ENCODE peak calls at places on chromosome 22, in nine cellular contexts. Y, I, H, K, J, M, L, V and X are unnamed samples.

GRCh38 chr22:41178425-41178975 is 26.6 kb upstream of the L3MBTL2 start:
- DNase-seq in Y (no peak), I (no peak), H (no peak), K (no peak), J (no peak), M (no peak), L (no peak), V (no peak), X (no peak)

GRCh38 chr22:27065259-27065658 is 407.9 kb downstream of the MIAT start:
- DNase-seq in Y (no peak), I (no peak), H (no peak), K (no peak), J (no peak), M (no peak), L (no peak), V (no peak), X (no peak)

GRCh38 chr22:41659941-41660340 is 28.7 kb downstream of the SNU13 start:
- DNase-seq in Y (no peak), I (no peak), H (no peak), K (no peak), J (no peak), M (no peak), L (no peak), V (no peak), X (no peak)

GRCh38 chr22:35997438-35997837 is 31.2 kb downstream of the RBFOX2 start:
- DNase-seq in Y (no peak), I (no peak), H (peak; percentile 66), K (peak; percentile 83), J (no peak), M (no peak), L (no peak), V (no peak), X (no peak)

GRCh38 chr22:48373626-48374173 is 1454.0 kb downstream of the BRD1 start:
- DNase-seq in Y (peak; percentile 11), I (no peak), H (no peak), K (no peak), J (no peak), M (no peak), L (no peak), V (no peak), X (no peak)

GRCh38 chr22:42645938-42646568 is 3.1 kb downstream of the CYB5R3 start:
- DNase-seq in Y (no peak), I (no peak), H (no peak), K (no peak), J (no peak), M (no peak), L (no peak), V (no peak), X (no peak)

GRCh38 chr22:29987143-29987542 is 93.1 kb upstream of the HORMAD2 start:
- DNase-seq in Y (no peak), I (no peak), H (no peak), K (no peak), J (no peak), M (no peak), L (no peak), V (no peak), X (no peak)

GRCh38 chr22:44288951-44289350 is 23.8 kb downstream of the SHISAL1 start:
- DNase-seq in Y (no peak), I (no peak), H (no peak), K (no peak), J (no peak), M (no peak), L (no peak), V (peak; percentile 8), X (no peak)

GRCh38 chr22:36192601-36193000 is 9.0 kb downstream of the APOL4 start:
- DNase-seq in Y (no peak), I (no peak), H (no peak), K (no peak), J (no peak), M (no peak), L (no peak), V (no peak), X (no peak)

GRCh38 chr22:27726726-27727449 is 74.7 kb downstream of the MN1 start:
- DNase-seq in Y (no peak), I (peak; percentile 15), H (peak; percentile 68), K (peak; percentile 70), J (peak; percentile 67), M (peak; percentile 35), L (no peak), V (peak; percentile 4), X (no peak)

GRCh38 chr22:44838316-44839016 is 86.1 kb downstream of the ARHGAP8 start:
- DNase-seq in Y (peak; percentile 18), I (no peak), H (no peak), K (no peak), J (no peak), M (no peak), L (no peak), V (no peak), X (no peak)

GRCh38 chr22:24580276-24580675 is 12.6 kb downstream of the LRRC75B start:
- DNase-seq in Y (no peak), I (no peak), H (peak; percentile 7), K (peak; percentile 87), J (peak; percentile 41), M (no peak), L (no peak), V (no peak), X (no peak)

GRCh38 chr22:45584121-45584570 is 81.5 kb downstream of the FBLN1 start:
- DNase-seq in Y (no peak), I (no peak), H (no peak), K (peak; percentile 53), J (no peak), M (no peak), L (no peak), V (no peak), X (no peak)

GRCh38 chr22:34943830-34944229 is 122.1 kb upstream of the ISX start:
- DNase-seq in Y (no peak), I (no peak), H (no peak), K (no peak), J (no peak), M (no peak), L (no peak), V (no peak), X (no peak)
- TF ChIP-seq CTCF in Y (no peak), I (no peak), H (no peak), K (no peak), J (no peak), M (no peak), L (peak; percentile 16), V (no peak), X (peak; percentile 12)

DNA sequence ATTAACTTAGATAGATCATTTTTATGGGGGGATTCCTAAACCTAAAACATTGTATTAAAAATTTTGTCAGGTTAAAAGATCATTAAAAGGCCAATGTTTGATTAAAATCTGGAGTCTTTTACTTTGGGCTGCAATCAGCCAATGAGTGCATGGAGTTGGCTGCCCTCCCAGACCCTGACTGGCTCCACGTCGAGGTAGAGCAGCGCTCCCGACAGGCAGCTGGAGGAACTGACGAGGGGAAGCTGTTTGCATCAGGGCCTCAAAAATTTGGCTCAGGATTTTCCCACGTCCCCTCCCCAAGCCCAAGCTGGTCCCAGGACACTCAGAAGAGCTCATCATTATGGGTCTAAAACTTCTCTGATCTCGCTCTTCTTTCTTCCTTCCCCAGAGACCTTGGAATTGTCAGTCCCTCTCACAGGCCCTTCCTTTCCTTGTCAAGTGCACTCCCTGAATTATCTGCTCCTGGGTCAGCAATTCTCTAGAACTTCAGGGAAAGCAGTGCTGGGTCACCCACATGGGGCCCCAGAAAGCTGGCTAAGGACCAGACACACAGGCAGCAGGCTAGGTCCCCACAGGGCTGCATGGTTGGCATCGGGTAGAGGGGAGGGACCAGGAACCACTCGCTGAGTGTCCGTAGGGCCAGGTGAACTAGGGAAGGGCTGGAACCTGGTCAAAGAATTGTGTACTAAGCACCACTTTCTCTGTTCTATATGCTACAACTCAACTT is 119.6 kb upstream of the IGLL5 start:
- DNase-seq in Y (no peak), I (no peak), H (no peak), K (peak; percentile 21), J (no peak), M (no peak), L (no peak), V (no peak), X (no peak)
- TF ChIP-seq CTCF in Y (no peak), I (no peak), H (no peak), K (no peak), J (peak; percentile 11), M (no peak), L (no peak), V (no peak), X (no peak)

GRCh38 chr22:46738961-46739870 is 1.2 kb upstream of the CERK start:
- DNase-seq in Y (peak; percentile 86), I (no peak), H (peak; percentile 68), K (peak; percentile 65), J (no peak), M (peak; percentile 46), L (peak; percentile 61), V (peak; percentile 75), X (no peak)
- TF ChIP-seq CTCF in Y (peak; percentile 81), I (no peak), H (peak; percentile 42), K (peak; percentile 6), J (no peak), M (no peak), L (peak; percentile 14), V (peak; percentile 86), X (peak; percentile 18)

GRCh38 chr22:25764270-25765015 is 22.5 kb downstream of the MYO18B start:
- DNase-seq in Y (no peak), I (no peak), H (no peak), K (no peak), J (no peak), M (no peak), L (no peak), V (no peak), X (no peak)
- TF ChIP-seq CTCF in Y (no peak), I (no peak), H (no peak), K (peak; percentile 4), J (no peak), M (no peak), L (no peak), V (peak; percentile 44), X (no peak)

GRCh38 chr22:19477321-19478085 is 1.5 kb downstream of the UFD1 start:
- DNase-seq in Y (no peak), I (no peak), H (peak; percentile 21), K (peak; percentile 50), J (no peak), M (no peak), L (no peak), V (peak; percentile 7), X (no peak)
- TF ChIP-seq CTCF in Y (peak; percentile 55), I (peak; percentile 24), H (peak; percentile 17), K (no peak), J (peak; percentile 8), M (no peak), L (peak; percentile 23), V (peak; percentile 30), X (peak; percentile 57)

GRCh38 chr22:20180245-20180630 is 29.4 kb upstream of the CCDC188 start:
- DNase-seq in Y (no peak), I (no peak), H (no peak), K (no peak), J (no peak), M (no peak), L (no peak), V (no peak), X (no peak)
- TF ChIP-seq CTCF in Y (no peak), I (peak; percentile 6), H (peak; percentile 45), K (no peak), J (peak; percentile 36), M (peak; percentile 37), L (no peak), V (peak; percentile 44), X (no peak)

GRCh38 chr22:49592780-49593501 is 234.7 kb downstream of the BRD1 start:
- DNase-seq in Y (peak; percentile 35), I (no peak), H (no peak), K (no peak), J (no peak), M (no peak), L (no peak), V (no peak), X (no peak)
- TF ChIP-seq CTCF in Y (no peak), I (no peak), H (no peak), K (no peak), J (no peak), M (no peak), L (no peak), V (no peak), X (no peak)

GRCh38 chr22:37817705-37818311 is 5.4 kb upstream of the GALR3 start:
- DNase-seq in Y (no peak), I (peak; percentile 33), H (peak; percentile 81), K (peak; percentile 78), J (peak; percentile 40), M (peak; percentile 95), L (peak; percentile 95), V (peak; percentile 86), X (peak; percentile 92)
- TF ChIP-seq CTCF in Y (peak; percentile 96), I (peak; percentile 96), H (peak; percentile 77), K (peak; percentile 82), J (peak; percentile 96), M (peak; percentile 93), L (peak; percentile 96), V (peak; percentile 100), X (peak; percentile 94)